ENCODE peak calls at places on chromosome 3, in six cellular contexts. X is posterior vena cava; O is globus pallidus; M is ACHN; H is effector memory CD8-positive, alpha-beta T cell; J is suprapubic skin. Q is an unnamed sample.

GRCh38 chr3:180433172-180433571 is 168.8 kb upstream of the TTC14 start:
- DNase-seq in X (no peak), O (no peak), M (peak), H (no peak), J (no peak), Q (no peak)

GRCh38 chr3:151410891-151411559 is 26.5 kb upstream of the P2RY12 start:
- DNase-seq in X (no peak), O (no peak), M (no peak), H (no peak), J (no peak), Q (no peak)

GRCh38 chr3:128748527-128748926 is 22.5 kb downstream of the RAB7A start:
- DNase-seq in X (no peak), O (no peak), M (no peak), H (no peak), J (no peak), Q (no peak)

GRCh38 chr3:16174389-16174788 is at the start of gene GALNT15:
- DNase-seq in X (peak), O (peak), M (no peak), H (no peak), J (peak), Q (no peak)

GRCh38 chr3:138818175-138818574 is 16.6 kb downstream of the PIK3CB start:
- DNase-seq in X (no peak), O (peak), M (no peak), H (no peak), J (no peak), Q (peak)

GRCh38 chr3:64360261-64360660 is 135.0 kb upstream of the PRICKLE2 start:
- DNase-seq in X (no peak), O (no peak), M (no peak), H (no peak), J (no peak), Q (no peak)

GRCh38 chr3:8423307-8423706 is 78.3 kb upstream of the LMCD1 start:
- DNase-seq in X (no peak), O (no peak), M (no peak), H (no peak), J (no peak), Q (no peak)

GRCh38 chr3:50539887-50540286 is 27.7 kb downstream of the C3orf18 start:
- DNase-seq in X (no peak), O (no peak), M (no peak), H (no peak), J (no peak), Q (no peak)

GRCh38 chr3:24972491-24972890 is 455.6 kb upstream of the RARB start:
- DNase-seq in X (no peak), O (no peak), M (no peak), H (no peak), J (no peak), Q (no peak)

GRCh38 chr3:133928903-133929607 is 33.4 kb upstream of the RAB6B start:
- DNase-seq in X (no peak), O (no peak), M (no peak), H (no peak), J (no peak), Q (no peak)

GRCh38 chr3:49018707-49019006 is 277 bp upstream of the DALRD3 start:
- DNase-seq in X (no peak), O (no peak), M (no peak), H (no peak), J (no peak), Q (no peak)

GRCh38 chr3:156299569-156299968 is 179.2 kb downstream of the KCNAB1 start:
- DNase-seq in X (no peak), O (no peak), M (no peak), H (no peak), J (no peak), Q (no peak)

GRCh38 chr3:88003115-88003755 is 55.6 kb downstream of the CGGBP1 start:
- DNase-seq in X (no peak), O (peak), M (peak), H (no peak), J (no peak), Q (peak)

GRCh38 chr3:133448478-133449122 is 48.7 kb downstream of the BFSP2 start:
- DNase-seq in X (no peak), O (no peak), M (no peak), H (peak), J (no peak), Q (no peak)

GRCh38 chr3:108767258-108767657 is 10.0 kb upstream of the RETNLB start:
- DNase-seq in X (no peak), O (no peak), M (no peak), H (no peak), J (no peak), Q (no peak)

GRCh38 chr3:27669505-27670085 is 52.5 kb downstream of the EOMES start:
- DNase-seq in X (no peak), O (no peak), M (no peak), H (no peak), J (no peak), Q (no peak)

Q was measured in HepG2.